ENCODE peak calls at places on chromosomes 1 and 21, in ten cellular contexts. X, V, R, B, H, Y, P, I, J and O are unnamed samples.

GRCh38 chr1:15290382-15290781 is 43.4 kb downstream of the FHAD1 start:
- DNase-seq in X (peak; percentile 76), Y (no peak), J (no peak), B (peak; percentile 71), I (no peak), H (no peak), P (no peak), V (no peak), R (no peak), O (peak; percentile 83)

GRCh38 chr1:102105931-102106550 is 109.3 kb upstream of the OLFM3 start:
- DNase-seq in R (no peak), I (no peak), J (no peak), H (no peak), Y (no peak), B (no peak), V (no peak), P (no peak), X (no peak), O (no peak)

GRCh38 chr1:157673008-157673407 is 27.6 kb downstream of the FCRL3 start:
- DNase-seq in P (no peak), H (no peak), R (no peak), Y (no peak), I (no peak), B (no peak), V (no peak), X (no peak), J (no peak), O (no peak)

GRCh38 chr1:209202826-209203439 is 380.6 kb upstream of the CAMK1G start:
- DNase-seq in Y (no peak), P (no peak), X (peak; percentile 66), J (no peak), I (no peak), R (no peak), V (no peak), H (peak; percentile 44), B (peak; percentile 27), O (peak; percentile 22)

GRCh38 chr1:200248541-200248940 is 161.3 kb downstream of the ZNF281 start:
- DNase-seq in J (no peak), I (no peak), H (no peak), P (no peak), X (no peak), R (no peak), V (no peak), Y (no peak), B (no peak), O (no peak)

GRCh38 chr1:207672525-207673130 is 27.7 kb downstream of the CR1L start:
- DNase-seq in X (peak; percentile 57), I (no peak), H (peak; percentile 31), B (no peak), J (peak; percentile 61), V (no peak), P (no peak), R (no peak), Y (no peak), O (peak; percentile 25)

GRCh38 chr1:188386161-188386560 is 1557.4 kb downstream of the PLA2G4A start:
- DNase-seq in H (no peak), B (no peak), I (no peak), P (no peak), R (no peak), Y (no peak), J (no peak), X (no peak), V (no peak), O (no peak)

GRCh38 chr1:9198538-9199361 is 35.8 kb upstream of the H6PD start:
- DNase-seq in P (no peak), J (peak; percentile 50), I (no peak), Y (no peak), V (no peak), X (peak; percentile 44), H (no peak), R (no peak), B (no peak), O (peak; percentile 63)

GRCh38 chr1:22110016-22110415 is 32.9 kb downstream of the WNT4 start:
- DNase-seq in R (no peak), B (no peak), X (no peak), V (no peak), Y (no peak), I (no peak), H (no peak), P (no peak), J (no peak), O (no peak)

GRCh38 chr1:110615548-110616130 is 9.5 kb upstream of the KCNA2 start:
- DNase-seq in P (no peak), I (no peak), H (peak; percentile 74), V (peak; percentile 59), J (peak; percentile 95), B (peak; percentile 8), Y (no peak), X (peak; percentile 62), R (peak; percentile 50), O (peak; percentile 53)

GRCh38 chr1:85581802-85582686 is 1.5 kb downstream of the CCN1 start:
- DNase-seq in P (no peak), B (peak; percentile 50), I (no peak), H (no peak), Y (no peak), J (no peak), X (peak; percentile 81), V (peak; percentile 81), R (no peak), O (peak; percentile 81)

GRCh38 chr1:15621975-15622374 is 4.7 kb downstream of the DDI2 start:
- DNase-seq in J (no peak), H (no peak), I (no peak), V (no peak), X (peak; percentile 63), B (no peak), P (no peak), R (no peak), Y (no peak), O (no peak)

GRCh38 chr1:20574686-20575543 is 14.0 kb upstream of the CDA start:
- DNase-seq in J (no peak), P (peak; percentile 81), V (peak; percentile 71), R (peak; percentile 54), H (peak; percentile 52), X (peak; percentile 76), I (no peak), Y (no peak), B (peak; percentile 44), O (peak; percentile 68)

GRCh38 chr21:26115346-26115745 is 55.2 kb downstream of the APP start:
- DNase-seq in B (no peak), R (no peak), P (no peak), H (no peak), V (no peak), I (no peak), J (no peak), X (no peak), Y (no peak), O (no peak)

GRCh38 chr21:44382536-44382935 is 29.1 kb downstream of the TRPM2 start:
- DNase-seq in I (no peak), R (no peak), P (no peak), Y (peak; percentile 36), H (no peak), J (no peak), X (no peak), B (no peak), V (no peak), O (no peak)

GRCh38 chr1:113592223-113592622 is 167.1 kb downstream of the PHTF1 start:
- DNase-seq in X (no peak), I (no peak), Y (no peak), J (no peak), B (no peak), H (no peak), P (no peak), R (no peak), V (no peak), O (no peak)

GRCh38 chr1:230641900-230642262 is 400 bp upstream of the COG2 start:
- DNase-seq in H (no peak), Y (no peak), I (no peak), X (no peak), P (peak; percentile 60), R (no peak), B (no peak), J (no peak), V (no peak), O (no peak)

GRCh38 chr1:36835017-36835695 is 199.2 kb downstream of the GRIK3 start:
- DNase-seq in H (no peak), R (no peak), B (no peak), J (no peak), V (no peak), I (no peak), P (no peak), X (no peak), Y (no peak), O (no peak)

GRCh38 chr1:206909167-206909882 is 12.1 kb downstream of the IL24 start:
- DNase-seq in Y (no peak), H (no peak), J (no peak), B (no peak), R (no peak), I (no peak), P (peak; percentile 80), V (peak; percentile 89), X (no peak), O (no peak)

GRCh38 chr1:40078512-40079333 is 18.3 kb downstream of the PPT1 start:
- DNase-seq in R (no peak), I (no peak), P (no peak), H (peak; percentile 70), X (peak; percentile 50), J (peak; percentile 52), B (peak; percentile 13), Y (no peak), V (peak; percentile 52), O (peak; percentile 69)

GRCh38 chr1:47898156-47898825 is 98.9 kb downstream of the TRABD2B start:
- DNase-seq in X (no peak), V (no peak), R (no peak), Y (no peak), I (no peak), J (no peak), B (no peak), H (no peak), P (no peak), O (no peak)

GRCh38 chr1:108556079-108556478 is 3.8 kb upstream of the EEIG2 start:
- DNase-seq in H (no peak), B (no peak), J (no peak), Y (no peak), P (no peak), V (no peak), R (no peak), I (no peak), X (no peak), O (no peak)
- H3K4me3 ChIP-seq in H (no peak overlapping the region), B (no peak overlapping the region), J (no peak overlapping the region), Y (no peak overlapping the region), P (no peak overlapping the region), V (no peak overlapping the region), R (no peak overlapping the region), I (no peak overlapping the region), X (no peak overlapping the region), O (no peak overlapping the region)

GRCh38 chr21:34602061-34602460 is 12.9 kb downstream of the RCAN1 start:
- DNase-seq in X (no peak), J (peak; percentile 28), P (no peak), Y (no peak), R (no peak), H (no peak), V (no peak), B (no peak), I (no peak), O (no peak)
- H3K27ac ChIP-seq in X (no peak overlapping the region), J (peak overlapping the region; percentile 72), P (no peak overlapping the region), Y (no peak overlapping the region), R (no peak overlapping the region), H (no peak overlapping the region), V (no peak overlapping the region), B (no peak overlapping the region), I (no peak overlapping the region), O (no peak overlapping the region)

GRCh38 chr1:13801711-13802486 is 101.9 kb downstream of the PRDM2 start:
- DNase-seq in Y (no peak), V (peak; percentile 46), R (no peak), B (no peak), P (no peak), I (no peak), X (no peak), H (no peak), J (no peak), O (no peak)
- TF ChIP-seq CTCF in Y (no peak), V (no peak), R (no peak), B (no peak), P (no peak), I (no peak), X (no peak), H (no peak), J (no peak), O (no peak)

GRCh38 chr21:46636550-46637289 is 1.2 kb downstream of the PRMT2 start:
- DNase-seq in H (no peak), V (no peak), Y (no peak), P (no peak), I (no peak), B (no peak), R (no peak), X (no peak), J (no peak), O (no peak)
- H3K4me3 ChIP-seq in H (peak overlapping the region; percentile 79), V (no peak overlapping the region), Y (peak overlapping the region; percentile 83), P (peak overlapping the region; percentile 90), I (peak overlapping the region; percentile 72), B (peak overlapping the region; percentile 100), R (no peak overlapping the region), X (peak overlapping the region; percentile 92), J (peak overlapping the region; percentile 92), O (peak overlapping the region; percentile 100)